ENCODE peak calls at places on chromosome 20, in five cellular contexts. One of them, this sample, is unnamed.

GRCh38 chr20:16472045-16472872 is 101.0 kb downstream of the KIF16B start:
- DNase-seq in nephron progenitor cell: no peak
- DNase-seq in progenitor cell of endocrine pancreas: no peak
- DNase-seq in choroid plexus epithelial cell: peak
- DNase-seq in mesothelial cell of epicardium: no peak
- DNase-seq in this sample: no peak

GRCh38 chr20:38303908-38304379 is at the start of gene BPI:
- DNase-seq in progenitor cell of endocrine pancreas: no peak
- DNase-seq in mesothelial cell of epicardium: no peak
- DNase-seq in choroid plexus epithelial cell: peak
- DNase-seq in nephron progenitor cell: no peak
- DNase-seq in this sample: no peak

GRCh38 chr20:32564440-32564839 is 20.7 kb downstream of the NOL4L start:
- DNase-seq in progenitor cell of endocrine pancreas: no peak
- DNase-seq in nephron progenitor cell: no peak
- DNase-seq in choroid plexus epithelial cell: no peak
- DNase-seq in mesothelial cell of epicardium: no peak
- DNase-seq in this sample: no peak

GRCh38 chr20:33306807-33307206 is 23.8 kb downstream of the BPIFB1 start:
- DNase-seq in mesothelial cell of epicardium: no peak
- DNase-seq in nephron progenitor cell: no peak
- DNase-seq in choroid plexus epithelial cell: no peak
- DNase-seq in progenitor cell of endocrine pancreas: no peak
- DNase-seq in this sample: no peak

GRCh38 chr20:54306985-54307710 is 99.3 kb downstream of the PFDN4 start:
- DNase-seq in nephron progenitor cell: no peak
- DNase-seq in progenitor cell of endocrine pancreas: no peak
- DNase-seq in choroid plexus epithelial cell: no peak
- DNase-seq in mesothelial cell of epicardium: no peak
- DNase-seq in this sample: no peak

GRCh38 chr20:46607191-46607848 is 43.9 kb downstream of the SLC13A3 start:
- DNase-seq in nephron progenitor cell: no peak
- DNase-seq in progenitor cell of endocrine pancreas: no peak
- DNase-seq in choroid plexus epithelial cell: no peak
- DNase-seq in mesothelial cell of epicardium: no peak
- DNase-seq in this sample: no peak

GRCh38 chr20:40983898-40984297 is 44.7 kb upstream of the TOP1 start:
- DNase-seq in choroid plexus epithelial cell: no peak
- DNase-seq in nephron progenitor cell: no peak
- DNase-seq in mesothelial cell of epicardium: no peak
- DNase-seq in progenitor cell of endocrine pancreas: no peak
- DNase-seq in this sample: no peak

GRCh38 chr20:60718743-60719142 is 533.3 kb upstream of the CDH4 start:
- DNase-seq in progenitor cell of endocrine pancreas: no peak
- DNase-seq in choroid plexus epithelial cell: no peak
- DNase-seq in mesothelial cell of epicardium: no peak
- DNase-seq in nephron progenitor cell: peak
- DNase-seq in this sample: no peak

GRCh38 chr20:37944456-37944981 is 41.6 kb downstream of the VSTM2L start:
- DNase-seq in mesothelial cell of epicardium: no peak
- DNase-seq in progenitor cell of endocrine pancreas: no peak
- DNase-seq in choroid plexus epithelial cell: no peak
- DNase-seq in nephron progenitor cell: no peak
- DNase-seq in this sample: no peak

DNA sequence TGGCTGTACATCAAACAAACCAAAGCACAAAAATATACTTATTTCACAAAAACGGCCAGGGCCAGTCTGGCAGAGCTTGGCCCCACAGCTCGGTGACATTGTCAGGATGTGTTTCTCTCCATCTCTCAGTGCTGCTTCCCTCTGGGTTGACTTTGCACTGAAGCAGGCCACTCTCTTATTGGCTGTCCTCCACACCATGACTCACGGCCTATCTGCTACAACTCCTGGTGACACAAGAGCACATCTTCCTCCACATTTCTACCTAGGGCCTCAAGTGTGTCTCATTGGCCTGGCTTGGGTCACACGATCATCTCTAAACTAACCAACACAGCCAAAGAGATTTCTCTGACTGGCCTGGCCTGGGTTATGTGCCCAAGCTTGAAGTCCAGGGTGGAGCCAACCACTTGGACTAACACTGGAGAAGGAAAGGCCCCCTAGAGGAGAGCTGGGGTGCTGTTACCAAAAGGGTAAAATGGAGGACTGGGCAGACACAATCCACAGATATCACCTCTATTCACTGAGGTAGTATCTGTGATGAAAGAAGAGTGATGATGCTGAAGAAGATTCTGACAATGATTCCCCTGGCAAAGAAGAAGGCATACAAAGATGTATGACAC is 159.8 kb upstream of the TSHZ2 start:
- DNase-seq in choroid plexus epithelial cell: no peak
- DNase-seq in progenitor cell of endocrine pancreas: no peak
- DNase-seq in nephron progenitor cell: no peak
- DNase-seq in mesothelial cell of epicardium: no peak
- DNase-seq in this sample: no peak
- TF ChIP-seq CTCF in choroid plexus epithelial cell: no peak
- TF ChIP-seq CTCF in progenitor cell of endocrine pancreas: no peak
- TF ChIP-seq CTCF in nephron progenitor cell: no peak
- TF ChIP-seq CTCF in mesothelial cell of epicardium: peak
- TF ChIP-seq CTCF in this sample: peak

GRCh38 chr20:1180949-1181348 is 3.8 kb downstream of the TMEM74B start:
- DNase-seq in progenitor cell of endocrine pancreas: no peak
- DNase-seq in mesothelial cell of epicardium: no peak
- DNase-seq in nephron progenitor cell: no peak
- DNase-seq in choroid plexus epithelial cell: no peak
- DNase-seq in this sample: no peak

GRCh38 chr20:1184638-1185315 is at the start of gene TMEM74B:
- DNase-seq in mesothelial cell of epicardium: no peak
- DNase-seq in progenitor cell of endocrine pancreas: peak
- DNase-seq in choroid plexus epithelial cell: no peak
- DNase-seq in nephron progenitor cell: no peak
- DNase-seq in this sample: no peak

GRCh38 chr20:1183153-1183552 is 1.6 kb downstream of the TMEM74B start:
- DNase-seq in progenitor cell of endocrine pancreas: no peak
- DNase-seq in mesothelial cell of epicardium: no peak
- DNase-seq in choroid plexus epithelial cell: no peak
- DNase-seq in nephron progenitor cell: no peak
- DNase-seq in this sample: no peak

GRCh38 chr20:1184260-1184637 is 532 bp downstream of the TMEM74B start:
- DNase-seq in progenitor cell of endocrine pancreas: no peak
- DNase-seq in choroid plexus epithelial cell: no peak
- DNase-seq in nephron progenitor cell: no peak
- DNase-seq in mesothelial cell of epicardium: no peak
- DNase-seq in this sample: no peak

DNA sequence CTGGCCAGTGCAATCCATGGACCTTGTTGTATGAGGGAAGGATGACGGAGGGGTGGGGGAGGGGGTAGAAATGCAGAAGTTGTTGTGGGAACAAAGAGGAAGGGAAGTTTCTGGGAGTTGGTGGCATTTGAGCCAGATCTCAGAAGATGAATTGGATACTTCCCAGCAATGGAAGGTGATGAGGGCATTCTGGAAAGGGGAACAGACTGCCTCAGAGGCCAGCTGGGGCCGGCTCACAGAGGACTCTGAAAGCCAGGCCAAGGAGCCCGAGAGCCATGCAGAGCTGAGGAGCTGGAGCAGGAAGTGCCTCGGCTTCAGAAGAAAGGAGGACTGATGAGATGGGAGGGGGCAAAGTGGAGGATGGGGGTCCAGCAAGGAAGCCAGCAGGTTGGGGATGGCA is 2.6 kb downstream of the TMEM74B start:
- DNase-seq in mesothelial cell of epicardium: no peak
- DNase-seq in choroid plexus epithelial cell: no peak
- DNase-seq in nephron progenitor cell: no peak
- DNase-seq in progenitor cell of endocrine pancreas: no peak
- DNase-seq in this sample: no peak
- TF ChIP-seq CTCF in mesothelial cell of epicardium: no peak
- TF ChIP-seq CTCF in choroid plexus epithelial cell: no peak
- TF ChIP-seq CTCF in nephron progenitor cell: no peak
- TF ChIP-seq CTCF in progenitor cell of endocrine pancreas: no peak
- TF ChIP-seq CTCF in this sample: no peak

DNA sequence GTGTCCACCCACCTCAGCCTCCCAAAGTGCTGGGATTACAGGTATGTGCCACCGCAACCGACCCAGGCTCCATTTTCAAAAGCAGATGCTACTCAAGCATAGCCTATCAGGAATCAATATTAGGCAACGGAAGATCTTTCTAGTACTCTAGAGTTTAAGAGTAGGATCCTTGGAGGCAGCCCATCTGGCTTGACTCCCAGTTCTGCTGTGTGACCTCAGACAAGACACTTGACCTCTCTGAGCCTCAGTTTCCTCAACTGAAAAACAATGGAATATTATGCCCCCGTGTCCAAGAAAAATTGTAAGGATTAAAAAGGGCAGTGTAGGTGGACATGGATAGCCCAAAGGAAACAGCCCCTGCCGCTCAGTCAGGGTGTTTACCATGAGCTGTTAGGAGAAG is 14.5 kb downstream of the ADA start:
- DNase-seq in nephron progenitor cell: no peak
- DNase-seq in mesothelial cell of epicardium: no peak
- DNase-seq in progenitor cell of endocrine pancreas: no peak
- DNase-seq in choroid plexus epithelial cell: no peak
- DNase-seq in this sample: no peak
- TF ChIP-seq CTCF in nephron progenitor cell: no peak
- TF ChIP-seq CTCF in mesothelial cell of epicardium: no peak
- TF ChIP-seq CTCF in progenitor cell of endocrine pancreas: no peak
- TF ChIP-seq CTCF in choroid plexus epithelial cell: no peak
- TF ChIP-seq CTCF in this sample: no peak

GRCh38 chr20:6558361-6558760 is 209.1 kb upstream of the BMP2 start:
- DNase-seq in nephron progenitor cell: no peak
- DNase-seq in progenitor cell of endocrine pancreas: no peak
- DNase-seq in mesothelial cell of epicardium: no peak
- DNase-seq in choroid plexus epithelial cell: no peak
- DNase-seq in this sample: no peak
- TF ChIP-seq CTCF in nephron progenitor cell: no peak
- TF ChIP-seq CTCF in progenitor cell of endocrine pancreas: peak
- TF ChIP-seq CTCF in mesothelial cell of epicardium: no peak
- TF ChIP-seq CTCF in choroid plexus epithelial cell: peak
- TF ChIP-seq CTCF in this sample: no peak

GRCh38 chr20:24166127-24166389 is 177.5 kb upstream of the GGTLC1 start:
- DNase-seq in progenitor cell of endocrine pancreas: no peak
- DNase-seq in nephron progenitor cell: peak
- DNase-seq in choroid plexus epithelial cell: no peak
- DNase-seq in mesothelial cell of epicardium: no peak
- DNase-seq in this sample: no peak

GRCh38 chr20:24165336-24166126 is 177.0 kb upstream of the GGTLC1 start:
- DNase-seq in mesothelial cell of epicardium: no peak
- DNase-seq in progenitor cell of endocrine pancreas: no peak
- DNase-seq in nephron progenitor cell: no peak
- DNase-seq in choroid plexus epithelial cell: no peak
- DNase-seq in this sample: no peak

GRCh38 chr20:24166412-24166811 is 177.8 kb upstream of the GGTLC1 start:
- DNase-seq in choroid plexus epithelial cell: no peak
- DNase-seq in nephron progenitor cell: no peak
- DNase-seq in mesothelial cell of epicardium: no peak
- DNase-seq in progenitor cell of endocrine pancreas: no peak
- DNase-seq in this sample: no peak

GRCh38 chr20:24163501-24163900 is 174.9 kb upstream of the GGTLC1 start:
- DNase-seq in choroid plexus epithelial cell: peak
- DNase-seq in nephron progenitor cell: no peak
- DNase-seq in mesothelial cell of epicardium: no peak
- DNase-seq in progenitor cell of endocrine pancreas: no peak
- DNase-seq in this sample: no peak

DNA sequence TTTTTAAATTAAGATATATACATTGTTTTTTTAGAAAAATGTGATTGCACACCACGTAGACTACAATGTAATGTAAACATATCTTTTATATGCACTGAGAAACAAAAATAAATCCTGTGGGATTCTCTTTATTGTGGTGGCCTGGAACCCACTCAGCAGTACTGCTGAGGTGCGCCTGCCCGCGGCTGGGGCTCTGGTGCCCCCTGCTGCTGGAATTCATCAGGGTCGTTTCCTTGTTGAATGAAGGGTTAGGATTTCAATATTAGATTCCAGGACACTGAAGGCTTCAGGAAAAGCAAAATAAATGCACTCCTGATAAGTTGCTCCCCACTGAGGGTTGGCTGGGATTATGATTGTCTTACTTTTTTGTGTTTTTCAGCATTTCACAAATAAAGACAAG is 175.8 kb upstream of the GGTLC1 start:
- DNase-seq in nephron progenitor cell: peak
- DNase-seq in progenitor cell of endocrine pancreas: no peak
- DNase-seq in choroid plexus epithelial cell: peak
- DNase-seq in mesothelial cell of epicardium: no peak
- DNase-seq in this sample: peak
- TF ChIP-seq CTCF in nephron progenitor cell: peak
- TF ChIP-seq CTCF in progenitor cell of endocrine pancreas: peak
- TF ChIP-seq CTCF in choroid plexus epithelial cell: peak
- TF ChIP-seq CTCF in mesothelial cell of epicardium: peak
- TF ChIP-seq CTCF in this sample: peak

GRCh38 chr20:887137-887536 is 29.0 kb downstream of the ANGPT4 start:
- DNase-seq in mesothelial cell of epicardium: no peak
- DNase-seq in progenitor cell of endocrine pancreas: no peak
- DNase-seq in nephron progenitor cell: no peak
- DNase-seq in choroid plexus epithelial cell: no peak
- DNase-seq in this sample: no peak

GRCh38 chr20:888057-888456 is 28.1 kb downstream of the ANGPT4 start:
- DNase-seq in progenitor cell of endocrine pancreas: no peak
- DNase-seq in choroid plexus epithelial cell: no peak
- DNase-seq in nephron progenitor cell: no peak
- DNase-seq in mesothelial cell of epicardium: no peak
- DNase-seq in this sample: no peak

GRCh38 chr20:889110-889509 is 27.0 kb downstream of the ANGPT4 start:
- DNase-seq in nephron progenitor cell: no peak
- DNase-seq in progenitor cell of endocrine pancreas: no peak
- DNase-seq in mesothelial cell of epicardium: no peak
- DNase-seq in choroid plexus epithelial cell: no peak
- DNase-seq in this sample: no peak

GRCh38 chr20:881051-881820 is 34.9 kb downstream of the ANGPT4 start:
- DNase-seq in mesothelial cell of epicardium: no peak
- DNase-seq in nephron progenitor cell: no peak
- DNase-seq in choroid plexus epithelial cell: peak
- DNase-seq in progenitor cell of endocrine pancreas: no peak
- DNase-seq in this sample: no peak

DNA sequence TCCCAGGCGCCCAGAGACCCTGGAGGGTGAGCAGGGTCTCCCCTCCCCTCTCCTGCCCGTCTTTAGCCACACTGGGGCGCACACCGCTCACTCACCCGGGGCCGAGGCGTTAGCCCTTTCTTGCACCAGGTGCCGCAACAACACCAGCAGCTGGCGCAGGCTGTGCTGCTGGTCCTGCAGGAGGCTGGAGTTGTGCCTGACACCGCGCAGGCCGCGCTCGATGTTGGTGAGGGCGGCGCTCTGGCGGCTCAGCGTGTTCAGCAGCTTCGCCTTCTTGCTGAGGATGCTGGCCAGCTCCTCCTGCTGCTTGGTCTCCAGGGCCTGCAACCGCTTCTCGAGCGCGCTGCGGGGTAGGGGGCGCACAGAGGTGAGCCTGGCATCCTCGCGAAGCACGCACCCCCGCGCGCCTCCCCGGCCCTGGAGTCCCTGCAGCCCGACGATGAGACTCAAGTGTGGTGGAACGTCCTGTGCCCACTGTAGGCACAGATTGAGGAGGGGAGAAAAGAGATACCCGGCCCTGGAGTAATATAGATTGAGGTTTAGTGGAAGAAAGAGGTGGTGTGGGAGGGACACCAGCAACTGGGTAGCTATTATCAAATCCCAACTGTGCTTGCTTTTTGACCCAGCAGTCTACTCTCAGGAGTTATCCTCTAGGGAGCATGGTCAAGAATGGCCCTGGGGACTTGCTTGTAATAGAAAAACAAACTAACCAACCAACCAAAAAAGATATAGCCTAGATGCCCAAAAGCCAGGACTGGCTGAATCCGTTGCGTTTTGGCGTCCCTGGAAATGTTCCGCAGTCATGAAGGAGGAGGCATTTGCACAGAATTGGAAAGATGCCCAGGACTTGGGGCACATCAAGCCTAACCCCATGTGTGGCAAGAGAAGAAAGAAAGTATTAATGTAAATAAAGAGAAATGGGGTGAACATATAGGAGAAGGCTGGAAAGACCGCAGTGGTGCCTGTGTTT is 30.9 kb downstream of the ANGPT4 start:
- DNase-seq in mesothelial cell of epicardium: peak
- DNase-seq in choroid plexus epithelial cell: peak
- DNase-seq in progenitor cell of endocrine pancreas: peak
- DNase-seq in nephron progenitor cell: peak
- DNase-seq in this sample: peak
- TF ChIP-seq CTCF in mesothelial cell of epicardium: no peak
- TF ChIP-seq CTCF in choroid plexus epithelial cell: no peak
- TF ChIP-seq CTCF in progenitor cell of endocrine pancreas: peak
- TF ChIP-seq CTCF in nephron progenitor cell: peak
- TF ChIP-seq CTCF in this sample: peak